ENCODE peak calls at places on chromosomes 12 and 14, in six cellular contexts. N is AG04450, P is fibroblast of mammary gland, O is H9, T is mesothelial cell of epicardium, J is GM23338. I is an unnamed sample.

GRCh38 chr12:53234236-53234635 is 2.2 kb upstream of the RARG start:
- DNase-seq in N (no peak), P (no peak), O (peak), T (no peak), J (peak), I (no peak)

GRCh38 chr12:34377243-34378035 is 355.1 kb downstream of the ALG10 start:
- DNase-seq in N (no peak), P (no peak), O (no peak), T (no peak), J (no peak), I (no peak)

GRCh38 chr12:25384038-25384953 is 133.6 kb upstream of the KRAS start:
- DNase-seq in N (no peak), P (no peak), O (no peak), T (no peak), J (peak), I (no peak)

GRCh38 chr14:61925043-61925442 is 162.8 kb downstream of the SNAPC1 start:
- DNase-seq in N (no peak), P (no peak), O (peak), T (no peak), J (peak), I (no peak)

GRCh38 chr12:65100140-65100539 is 21.0 kb downstream of the WIF1 start:
- DNase-seq in N (no peak), P (peak), O (no peak), T (no peak), J (peak), I (no peak)

GRCh38 chr12:12979731-12980259 is 20.3 kb downstream of the HEBP1 start:
- DNase-seq in N (peak), P (peak), O (no peak), T (no peak), J (peak), I (no peak)

GRCh38 chr14:91830777-91831176 is 36.6 kb downstream of the TC2N start:
- DNase-seq in N (no peak), P (no peak), O (peak), T (no peak), J (peak), I (no peak)

GRCh38 chr14:99602788-99603415 is 1.1 kb downstream of the CCDC85C start:
- DNase-seq in N (no peak), P (no peak), O (no peak), T (peak), J (peak), I (no peak)

GRCh38 chr12:118334241-118334640 is 38.5 kb downstream of the TAOK3 start:
- DNase-seq in N (no peak), P (no peak), O (no peak), T (no peak), J (no peak), I (no peak)

GRCh38 chr12:58530421-58531067 is 389.8 kb downstream of the LRIG3 start:
- DNase-seq in N (peak), P (peak), O (no peak), T (no peak), J (no peak), I (no peak)

GRCh38 chr14:94227029-94227428 is 52.9 kb downstream of the PPP4R4 start:
- DNase-seq in N (peak), P (peak), O (no peak), T (no peak), J (no peak), I (no peak)

GRCh38 chr14:80433811-80434210 is 222.5 kb upstream of the DIO2 start:
- DNase-seq in N (no peak), P (no peak), O (no peak), T (no peak), J (no peak), I (no peak)

GRCh38 chr12:104219361-104219892 is 3.8 kb downstream of the TXNRD1 start:
- DNase-seq in N (peak), P (peak), O (no peak), T (no peak), J (no peak), I (no peak)

GRCh38 chr14:26217778-26218177 is 380.1 kb downstream of the NOVA1 start:
- DNase-seq in N (no peak), P (no peak), O (no peak), T (no peak), J (no peak), I (no peak)

GRCh38 chr12:125272252-125272980 is 207.2 kb downstream of the AACS start:
- DNase-seq in N (no peak), P (no peak), O (no peak), T (no peak), J (no peak), I (no peak)

GRCh38 chr14:77124345-77125274 is 17.0 kb downstream of the ZDHHC22 start:
- DNase-seq in N (no peak), P (peak), O (peak), T (peak), J (peak), I (peak)

GRCh38 chr14:35533357-35534129 is 421 bp upstream of the INSM2 start:
- DNase-seq in N (no peak), P (peak), O (peak), T (peak), J (peak), I (peak)

GRCh38 chr12:113888435-113888834 is 77.7 kb downstream of the RBM19 start:
- DNase-seq in N (no peak), P (no peak), O (no peak), T (no peak), J (no peak), I (no peak)

GRCh38 chr12:51823875-51824565 is 24.5 kb downstream of the FIGNL2 start:
- DNase-seq in N (peak), P (peak), O (peak), T (no peak), J (peak), I (no peak)

GRCh38 chr12:113818833-113819232 is 147.3 kb downstream of the RBM19 start:
- DNase-seq in N (no peak), P (no peak), O (peak), T (no peak), J (peak), I (peak)

GRCh38 chr12:84727964-84728363 is 184.6 kb downstream of the SLC6A15 start:
- DNase-seq in N (no peak), P (no peak), O (peak), T (no peak), J (peak), I (no peak)

GRCh38 chr14:70821916-70822705 is 12.8 kb upstream of the MAP3K9 start:
- DNase-seq in N (no peak), P (peak), O (peak), T (peak), J (peak), I (peak)

GRCh38 chr12:27396416-27396815 is 50.1 kb upstream of the SMCO2 start:
- DNase-seq in N (no peak), P (no peak), O (no peak), T (no peak), J (no peak), I (no peak)

GRCh38 chr12:75766263-75767160 is 255.1 kb upstream of the KRR1 start:
- DNase-seq in N (no peak), P (peak), O (no peak), T (no peak), J (peak), I (no peak)

GRCh38 chr12:10031771-10032175 is 1.3 kb downstream of the CLEC9A start:
- DNase-seq in N (peak), P (peak), O (peak), T (no peak), J (peak), I (no peak)

GRCh38 chr14:73283592-73284379 is 46.5 kb downstream of the PAPLN start:
- DNase-seq in N (no peak), P (peak), O (peak), T (no peak), J (peak), I (no peak)

GRCh38 chr12:47321436-47321835 is 241.7 kb upstream of the AMIGO2 start:
- DNase-seq in N (no peak), P (no peak), O (no peak), T (no peak), J (no peak), I (no peak)

GRCh38 chr12:68109444-68110217 is 49.9 kb downstream of the IFNG start:
- DNase-seq in N (no peak), P (no peak), O (no peak), T (no peak), J (no peak), I (no peak)

GRCh38 chr12:68118096-68118755 is 41.3 kb downstream of the IFNG start:
- DNase-seq in N (no peak), P (no peak), O (peak), T (no peak), J (peak), I (no peak)

GRCh38 chr12:68111995-68112394 is 47.5 kb downstream of the IFNG start:
- DNase-seq in N (no peak), P (no peak), O (no peak), T (no peak), J (no peak), I (no peak)

GRCh38 chr12:68109001-68109400 is 50.5 kb downstream of the IFNG start:
- DNase-seq in N (no peak), P (no peak), O (no peak), T (no peak), J (no peak), I (no peak)

DNA sequence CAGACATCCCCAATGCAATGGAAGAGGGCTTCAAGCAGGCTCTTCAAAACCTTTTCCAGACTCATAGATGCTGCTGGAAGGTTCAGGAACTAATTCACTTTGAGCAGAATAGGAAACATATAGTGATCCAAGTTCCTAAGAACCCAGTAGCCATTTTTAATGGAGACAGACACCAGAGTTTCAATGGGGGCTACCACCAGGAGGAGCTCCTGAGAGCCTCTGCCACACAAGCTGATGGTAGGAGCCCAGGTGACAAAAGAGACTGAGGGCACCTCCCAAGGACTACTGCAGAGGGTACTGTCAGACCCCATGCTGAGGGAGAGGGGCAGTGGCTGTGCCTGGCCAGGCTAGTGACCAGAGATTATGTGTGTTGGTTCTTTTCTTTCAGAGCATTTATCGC is 45.9 kb downstream of the IFNG start:
- DNase-seq in N (no peak), P (no peak), O (peak), T (no peak), J (peak), I (no peak)
- TF ChIP-seq CTCF in N (peak), P (peak), O (peak), T (peak), J (peak), I (peak)

DNA sequence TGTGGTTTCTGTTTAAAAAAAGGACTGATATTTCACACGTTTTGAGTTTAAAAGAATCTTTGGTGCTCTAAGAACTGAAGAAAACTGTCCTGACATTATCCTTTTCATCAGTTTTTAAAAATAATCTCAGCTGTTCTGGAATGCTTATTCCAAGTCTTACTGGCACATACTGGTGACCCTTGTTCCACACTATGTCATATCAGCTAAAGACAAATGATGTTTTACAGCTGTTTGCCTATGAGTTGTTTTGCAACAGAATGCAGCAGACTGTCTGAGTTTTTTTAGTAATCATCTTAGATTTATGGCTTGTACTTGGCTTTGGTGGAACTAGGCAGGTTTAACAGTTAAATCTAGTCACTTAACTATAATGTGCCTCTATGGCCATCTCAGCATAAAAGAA is 91.5 kb upstream of the GRIN2B start:
- DNase-seq in N (no peak), P (no peak), O (no peak), T (no peak), J (no peak), I (no peak)
- TF ChIP-seq CTCF in N (no peak), P (no peak), O (no peak), T (no peak), J (no peak), I (no peak)

GRCh38 chr12:90953956-90954421 is 987 bp downstream of the CCER1 start:
- DNase-seq in N (no peak), P (no peak), O (peak), T (no peak), J (peak), I (no peak)
- TF ChIP-seq CTCF in N (no peak), P (peak), O (peak), T (peak), J (peak), I (peak)

GRCh38 chr14:89252887-89253532 is 164.0 kb downstream of the FOXN3 start:
- DNase-seq in N (no peak), P (peak), O (peak), T (no peak), J (peak), I (no peak)
- TF ChIP-seq CTCF in N (no peak), P (no peak), O (peak), T (no peak), J (peak), I (no peak)

GRCh38 chr14:51750542-51750941 is 98.8 kb downstream of the FRMD6 start:
- DNase-seq in N (no peak), P (no peak), O (peak), T (no peak), J (peak), I (no peak)
- TF ChIP-seq CTCF in N (no peak), P (no peak), O (peak), T (no peak), J (peak), I (no peak)

DNA sequence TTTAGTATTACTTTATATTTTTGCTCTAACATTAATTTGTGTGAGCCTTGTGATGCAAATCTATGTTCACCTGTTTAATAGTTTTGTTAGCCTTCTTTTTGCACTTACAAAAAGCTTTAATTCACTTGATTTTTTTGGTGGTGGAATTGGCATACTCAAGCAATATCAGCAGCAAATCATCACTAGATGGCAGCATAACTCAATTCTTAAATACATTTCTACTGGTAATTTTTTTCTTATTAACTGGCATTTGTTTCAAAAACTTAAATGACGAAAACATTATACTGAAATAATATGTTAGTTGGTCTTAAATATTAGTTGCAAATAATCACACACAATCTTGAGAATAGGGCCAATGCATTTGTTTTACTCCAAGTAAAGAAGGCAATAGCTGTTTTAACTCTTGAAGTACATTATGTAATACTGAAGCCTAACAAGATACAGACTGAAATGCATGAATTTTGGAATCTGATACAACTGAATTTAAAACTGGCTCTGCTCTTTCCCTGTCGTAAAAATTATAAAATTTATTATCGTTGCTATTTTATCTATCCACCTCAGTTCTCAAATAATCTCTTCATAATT is 151.5 kb downstream of the ATXN7L3B start:
- DNase-seq in N (peak), P (peak), O (no peak), T (no peak), J (peak), I (no peak)
- TF ChIP-seq CTCF in N (peak), P (peak), O (peak), T (peak), J (peak), I (peak)

DNA sequence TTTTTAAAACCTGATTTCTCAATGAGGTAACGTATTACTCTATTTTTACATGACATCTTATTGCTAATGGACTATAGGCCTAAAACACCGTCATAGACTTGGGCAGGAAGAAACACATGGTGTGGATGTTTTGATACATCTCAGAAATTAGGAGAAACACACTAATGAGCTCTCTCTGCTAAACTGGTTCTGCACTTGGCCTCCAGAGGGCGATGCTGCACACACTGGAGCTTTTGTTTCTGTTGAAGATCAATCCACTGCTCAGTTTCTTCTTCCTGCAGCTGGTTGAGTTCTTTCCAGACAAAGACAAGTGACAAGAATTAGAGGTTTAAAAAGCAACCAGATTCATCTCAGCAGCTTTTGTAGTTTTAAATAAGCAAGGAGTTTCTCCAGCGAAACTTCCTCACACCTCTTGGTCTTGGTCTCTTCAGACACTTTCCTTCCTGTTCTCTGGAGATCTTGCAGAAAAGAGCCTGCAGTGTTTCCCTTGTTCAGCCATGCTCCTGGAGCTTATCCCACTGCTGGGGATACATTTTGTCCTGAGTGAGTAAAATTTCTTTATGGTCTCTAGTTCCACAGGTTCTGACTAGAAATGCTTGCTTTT is 178.5 kb upstream of the OR4E1 start:
- DNase-seq in N (no peak), P (peak), O (peak), T (peak), J (peak), I (peak)
- TF ChIP-seq CTCF in N (peak), P (peak), O (peak), T (peak), J (peak), I (peak)

DNA sequence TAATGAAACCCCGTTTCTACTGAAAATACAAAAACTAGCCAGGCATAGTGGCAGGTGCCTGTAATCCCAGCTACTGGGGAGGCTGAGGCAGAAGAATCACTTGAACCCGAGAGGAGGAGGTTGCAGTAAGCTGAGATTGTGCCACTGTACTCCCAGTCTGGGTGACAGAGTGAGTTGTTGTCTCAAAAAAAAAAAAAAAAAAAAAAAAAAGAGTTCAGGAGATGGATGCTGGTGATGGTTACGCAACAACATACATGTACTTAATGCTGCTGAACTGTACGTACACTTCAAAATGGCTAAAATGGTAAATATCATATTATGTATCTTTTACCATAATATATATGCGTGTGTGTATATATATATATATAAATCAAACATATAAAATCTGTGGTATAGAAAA is 29.0 kb downstream of the ACTN1 start:
- DNase-seq in N (no peak), P (peak), O (no peak), T (no peak), J (no peak), I (no peak)
- TF ChIP-seq CTCF in N (no peak), P (no peak), O (no peak), T (no peak), J (no peak), I (no peak)